ENCODE peak calls at places on chromosomes 5 and 9, in five cellular contexts. L is PC-9, Z is A549, F is Right ventricle myocardium superior, J is AG09319. V is an unnamed sample.

GRCh38 chr5:127196042-127196441 is 94.6 kb upstream of the MEGF10 start:
- DNase-seq in L (no peak), Z (no peak), F (no peak), J (no peak), V (no peak)

GRCh38 chr9:106800691-106801090 is 62.3 kb upstream of the ZNF462 start:
- DNase-seq in L (no peak), Z (no peak), F (no peak), J (no peak), V (no peak)

GRCh38 chr5:138077064-138077696 is 6.7 kb upstream of the WNT8A start:
- DNase-seq in L (peak; percentile 56), Z (peak; percentile 78), F (peak; percentile 57), J (peak; percentile 29), V (peak; percentile 42)

GRCh38 chr5:170117736-170118135 is 12.0 kb downstream of the FOXI1 start:
- DNase-seq in L (no peak), Z (no peak), F (no peak), J (no peak), V (no peak)

GRCh38 chr5:55836191-55836590 is 15.0 kb upstream of the IL31RA start:
- DNase-seq in L (no peak), Z (no peak), F (no peak), J (no peak), V (no peak)

GRCh38 chr5:124902097-124902821 is 155.8 kb upstream of the ZNF608 start:
- DNase-seq in L (no peak), Z (no peak), F (no peak), J (no peak), V (no peak)

GRCh38 chr5:162593881-162594280 is 526.3 kb downstream of the GABRG2 start:
- DNase-seq in L (no peak), Z (no peak), F (no peak), J (no peak), V (no peak)

GRCh38 chr9:70260606-70261005 is 1.8 kb downstream of the SMC5 start:
- DNase-seq in L (no peak), Z (no peak), F (no peak), J (no peak), V (no peak)

GRCh38 chr5:35365756-35366155 is 135.5 kb upstream of the PRLR start:
- DNase-seq in L (no peak), Z (no peak), F (no peak), J (no peak), V (no peak)

GRCh38 chr9:87694236-87694755 is 31.6 kb upstream of the CTSL start:
- DNase-seq in L (no peak), Z (no peak), F (no peak), J (no peak), V (no peak)

GRCh38 chr5:10331341-10331796 is 22.1 kb upstream of the MARCHF6 start:
- DNase-seq in L (no peak), Z (no peak), F (peak; percentile 87), J (no peak), V (no peak)

GRCh38 chr5:148619484-148619883 is 34.8 kb downstream of the HTR4 start:
- DNase-seq in L (no peak), Z (no peak), F (no peak), J (no peak), V (no peak)

GRCh38 chr5:179840321-179840720 is 18.3 kb downstream of the MRNIP start:
- DNase-seq in L (no peak), Z (no peak), F (no peak), J (no peak), V (no peak)

GRCh38 chr9:135805422-135806022 is 101.8 kb downstream of the CAMSAP1 start:
- DNase-seq in L (no peak), Z (no peak), F (peak; percentile 41), J (no peak), V (no peak)

GRCh38 chr9:2122299-2122698 is 107.2 kb downstream of the SMARCA2 start:
- DNase-seq in L (no peak), Z (no peak), F (no peak), J (no peak), V (no peak)

GRCh38 chr9:133763272-133764183 is 25.4 kb upstream of the SARDH start:
- DNase-seq in L (no peak), Z (no peak), F (peak; percentile 20), J (no peak), V (no peak)

GRCh38 chr9:89740722-89741121 is 135.9 kb downstream of the GADD45G start:
- DNase-seq in L (no peak), Z (no peak), F (no peak), J (no peak), V (no peak)

GRCh38 chr5:147860641-147861025 is 17.9 kb upstream of the SCGB3A2 start:
- DNase-seq in L (no peak), Z (no peak), F (no peak), J (no peak), V (no peak)